ENCODE peak calls at places on chromosome 7, in eight cellular contexts. One of them, this sample, is unnamed. For H3K4me1, the result is how much of the 10 kb centered on the place peaks cover.

GRCh38 chr7:73770860-73771665 is 993 bp upstream of the CLDN3 start:
- DNase-seq in thyroid gland: peak
- DNase-seq in GM23338: no peak
- DNase-seq in IMR-90: no peak
- DNase-seq in PC-3: no peak
- DNase-seq in sigmoid colon: no peak
- DNase-seq in ovary: no peak
- DNase-seq in mammary epithelial cell: no peak
- DNase-seq in this sample: no peak

GRCh38 chr7:158101821-158102450 is 485.7 kb downstream of the PTPRN2 start:
- DNase-seq in thyroid gland: no peak
- DNase-seq in GM23338: no peak
- DNase-seq in IMR-90: no peak
- DNase-seq in PC-3: no peak
- DNase-seq in sigmoid colon: no peak
- DNase-seq in ovary: no peak
- DNase-seq in mammary epithelial cell: no peak
- DNase-seq in this sample: no peak

GRCh38 chr7:106515321-106515720 is 145.6 kb downstream of the CCDC71L start:
- DNase-seq in thyroid gland: no peak
- DNase-seq in GM23338: no peak
- DNase-seq in IMR-90: no peak
- DNase-seq in PC-3: no peak
- DNase-seq in sigmoid colon: no peak
- DNase-seq in ovary: no peak
- DNase-seq in mammary epithelial cell: no peak
- DNase-seq in this sample: no peak

GRCh38 chr7:28301148-28301641 is 111.1 kb upstream of the CREB5 start:
- DNase-seq in thyroid gland: peak
- DNase-seq in GM23338: no peak
- DNase-seq in IMR-90: peak
- DNase-seq in PC-3: peak
- DNase-seq in sigmoid colon: peak
- DNase-seq in ovary: peak
- DNase-seq in mammary epithelial cell: peak
- DNase-seq in this sample: peak

GRCh38 chr7:149719050-149719899 is 54.1 kb downstream of the ZNF467 start:
- DNase-seq in thyroid gland: no peak
- DNase-seq in GM23338: no peak
- DNase-seq in IMR-90: peak
- DNase-seq in PC-3: no peak
- DNase-seq in sigmoid colon: peak
- DNase-seq in ovary: no peak
- DNase-seq in mammary epithelial cell: peak
- DNase-seq in this sample: no peak

GRCh38 chr7:157692156-157693011 is 355.6 kb downstream of the DNAJB6 start:
- DNase-seq in thyroid gland: no peak
- DNase-seq in GM23338: no peak
- DNase-seq in IMR-90: no peak
- DNase-seq in PC-3: no peak
- DNase-seq in sigmoid colon: peak
- DNase-seq in ovary: no peak
- DNase-seq in mammary epithelial cell: no peak
- DNase-seq in this sample: no peak

GRCh38 chr7:142873281-142873784 is 12.2 kb downstream of the TRPV6 start:
- DNase-seq in thyroid gland: peak
- DNase-seq in GM23338: peak
- DNase-seq in IMR-90: no peak
- DNase-seq in PC-3: peak
- DNase-seq in sigmoid colon: no peak
- DNase-seq in ovary: no peak
- DNase-seq in mammary epithelial cell: no peak
- DNase-seq in this sample: no peak

GRCh38 chr7:52696183-52696582 is 339.2 kb upstream of the POM121L12 start:
- DNase-seq in thyroid gland: no peak
- DNase-seq in GM23338: peak
- DNase-seq in IMR-90: no peak
- DNase-seq in PC-3: no peak
- DNase-seq in sigmoid colon: no peak
- DNase-seq in ovary: no peak
- DNase-seq in mammary epithelial cell: no peak
- DNase-seq in this sample: no peak

GRCh38 chr7:66157060-66157459 is 42.4 kb downstream of the CRCP start:
- DNase-seq in thyroid gland: no peak
- DNase-seq in GM23338: no peak
- DNase-seq in IMR-90: no peak
- DNase-seq in PC-3: no peak
- DNase-seq in sigmoid colon: no peak
- DNase-seq in ovary: no peak
- DNase-seq in mammary epithelial cell: no peak
- DNase-seq in this sample: no peak

GRCh38 chr7:11701829-11702560 is 130.0 kb downstream of the THSD7A start:
- DNase-seq in thyroid gland: peak
- DNase-seq in GM23338: peak
- DNase-seq in IMR-90: no peak
- DNase-seq in PC-3: no peak
- DNase-seq in sigmoid colon: no peak
- DNase-seq in ovary: no peak
- DNase-seq in mammary epithelial cell: no peak
- DNase-seq in this sample: no peak

GRCh38 chr7:44329081-44329480 is 3.7 kb upstream of the CAMK2B start:
- DNase-seq in thyroid gland: no peak
- DNase-seq in GM23338: no peak
- DNase-seq in IMR-90: no peak
- DNase-seq in PC-3: no peak
- DNase-seq in sigmoid colon: no peak
- DNase-seq in ovary: no peak
- DNase-seq in mammary epithelial cell: no peak
- DNase-seq in this sample: no peak

GRCh38 chr7:143519411-143520131 is 41.9 kb downstream of the TAS2R41 start:
- DNase-seq in thyroid gland: no peak
- DNase-seq in GM23338: no peak
- DNase-seq in IMR-90: peak
- DNase-seq in PC-3: peak
- DNase-seq in sigmoid colon: no peak
- DNase-seq in ovary: peak
- DNase-seq in mammary epithelial cell: peak
- DNase-seq in this sample: no peak

GRCh38 chr7:107998660-107999480 is 4.1 kb downstream of the LAMB1 start:
- DNase-seq in thyroid gland: no peak
- DNase-seq in GM23338: no peak
- DNase-seq in IMR-90: no peak
- DNase-seq in PC-3: no peak
- DNase-seq in sigmoid colon: no peak
- DNase-seq in ovary: no peak
- DNase-seq in mammary epithelial cell: peak
- DNase-seq in this sample: no peak

GRCh38 chr7:148701414-148701813 is 2.7 kb downstream of the CUL1 start:
- DNase-seq in thyroid gland: no peak
- DNase-seq in GM23338: peak
- DNase-seq in IMR-90: peak
- DNase-seq in PC-3: no peak
- DNase-seq in sigmoid colon: no peak
- DNase-seq in ovary: no peak
- DNase-seq in mammary epithelial cell: no peak
- DNase-seq in this sample: no peak

GRCh38 chr7:139588632-139589031 is 65.1 kb downstream of the CLEC2L start:
- DNase-seq in thyroid gland: no peak
- DNase-seq in GM23338: no peak
- DNase-seq in IMR-90: peak
- DNase-seq in PC-3: no peak
- DNase-seq in sigmoid colon: peak
- DNase-seq in ovary: peak
- DNase-seq in mammary epithelial cell: peak
- DNase-seq in this sample: no peak

GRCh38 chr7:83655951-83656556 is 7.1 kb upstream of the SEMA3E start:
- DNase-seq in thyroid gland: peak
- DNase-seq in GM23338: peak
- DNase-seq in IMR-90: peak
- DNase-seq in PC-3: peak
- DNase-seq in sigmoid colon: no peak
- DNase-seq in ovary: no peak
- DNase-seq in mammary epithelial cell: peak
- DNase-seq in this sample: peak

GRCh38 chr7:27605283-27605682 is 57.4 kb downstream of the HIBADH start:
- DNase-seq in thyroid gland: no peak
- DNase-seq in GM23338: peak
- DNase-seq in IMR-90: no peak
- DNase-seq in PC-3: no peak
- DNase-seq in sigmoid colon: no peak
- DNase-seq in ovary: no peak
- DNase-seq in mammary epithelial cell: no peak
- DNase-seq in this sample: no peak

GRCh38 chr7:36905836-36906235 is 181.5 kb upstream of the AOAH start:
- DNase-seq in thyroid gland: no peak
- DNase-seq in GM23338: no peak
- DNase-seq in IMR-90: no peak
- DNase-seq in PC-3: no peak
- DNase-seq in sigmoid colon: no peak
- DNase-seq in ovary: no peak
- DNase-seq in mammary epithelial cell: no peak
- DNase-seq in this sample: no peak

DNA sequence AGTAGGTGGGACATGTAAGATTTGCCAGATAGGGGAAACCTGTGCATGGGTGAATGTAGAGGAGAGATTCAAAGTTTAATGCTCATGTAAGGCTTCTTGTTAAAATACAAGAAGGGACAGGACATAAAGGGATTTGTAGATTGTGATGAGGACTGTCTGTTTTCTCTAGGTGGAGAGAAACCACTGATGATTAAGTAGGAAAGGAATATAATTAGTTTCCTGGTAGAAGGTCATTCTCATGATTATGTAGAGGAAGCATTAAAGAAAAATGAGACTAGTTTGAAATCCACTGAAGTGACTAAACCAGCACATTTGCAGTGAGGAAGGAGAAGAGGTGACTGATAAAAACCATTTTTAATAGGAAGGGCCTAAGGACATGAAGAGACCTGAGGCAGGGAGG is 19.6 kb upstream of the MACC1 start:
- DNase-seq in thyroid gland: no peak
- DNase-seq in GM23338: no peak
- DNase-seq in IMR-90: peak
- DNase-seq in PC-3: peak
- DNase-seq in sigmoid colon: no peak
- DNase-seq in ovary: no peak
- DNase-seq in mammary epithelial cell: peak
- DNase-seq in this sample: no peak
- H3K4me1 ChIP-seq in thyroid gland: under half
- H3K4me1 ChIP-seq in GM23338: under half
- H3K4me1 ChIP-seq in IMR-90: under half
- H3K4me1 ChIP-seq in PC-3: under half
- H3K4me1 ChIP-seq in sigmoid colon: under half
- H3K4me1 ChIP-seq in ovary: under half
- H3K4me1 ChIP-seq in mammary epithelial cell: under half
- H3K4me1 ChIP-seq in this sample: under half

GRCh38 chr7:79810945-79811344 is 323.7 kb upstream of the GNAI1 start:
- DNase-seq in thyroid gland: no peak
- DNase-seq in GM23338: no peak
- DNase-seq in IMR-90: peak
- DNase-seq in PC-3: no peak
- DNase-seq in sigmoid colon: no peak
- DNase-seq in ovary: no peak
- DNase-seq in mammary epithelial cell: no peak
- DNase-seq in this sample: no peak

GRCh38 chr7:79806161-79806734 is 328.4 kb upstream of the GNAI1 start:
- DNase-seq in thyroid gland: no peak
- DNase-seq in GM23338: peak
- DNase-seq in IMR-90: peak
- DNase-seq in PC-3: peak
- DNase-seq in sigmoid colon: no peak
- DNase-seq in ovary: no peak
- DNase-seq in mammary epithelial cell: peak
- DNase-seq in this sample: no peak
- TF ChIP-seq CTCF in thyroid gland: peak
- TF ChIP-seq CTCF in GM23338: peak
- TF ChIP-seq CTCF in IMR-90: peak
- TF ChIP-seq CTCF in PC-3: peak
- TF ChIP-seq CTCF in sigmoid colon: no peak
- TF ChIP-seq CTCF in ovary: no peak
- TF ChIP-seq CTCF in mammary epithelial cell: peak
- TF ChIP-seq CTCF in this sample: no peak

DNA sequence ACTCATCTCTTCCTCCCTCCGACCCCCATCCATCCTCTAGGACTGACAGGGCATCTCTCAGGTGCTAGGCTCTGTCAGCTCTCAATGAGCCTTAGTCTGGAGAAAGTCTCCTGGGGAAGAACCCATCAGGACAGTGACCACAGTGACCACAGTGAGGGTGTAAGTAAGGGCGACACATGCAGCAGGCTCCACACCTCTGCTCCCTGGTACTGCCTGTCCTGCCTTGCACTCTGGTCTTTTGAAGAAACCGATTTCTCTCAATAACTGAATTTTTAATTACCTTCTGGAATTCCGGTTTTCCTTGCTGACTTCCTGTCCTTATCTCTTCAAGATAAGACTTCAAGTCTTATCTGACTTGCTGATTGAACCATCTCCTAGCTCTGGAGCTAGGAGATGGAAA is 190.2 kb downstream of the ACTR3B start:
- DNase-seq in thyroid gland: no peak
- DNase-seq in GM23338: no peak
- DNase-seq in IMR-90: no peak
- DNase-seq in PC-3: no peak
- DNase-seq in sigmoid colon: no peak
- DNase-seq in ovary: no peak
- DNase-seq in mammary epithelial cell: no peak
- DNase-seq in this sample: no peak
- H3K4me1 ChIP-seq in thyroid gland: under half
- H3K4me1 ChIP-seq in GM23338: under half
- H3K4me1 ChIP-seq in IMR-90: under half
- H3K4me1 ChIP-seq in PC-3: under half
- H3K4me1 ChIP-seq in sigmoid colon: under half
- H3K4me1 ChIP-seq in ovary: under half
- H3K4me1 ChIP-seq in mammary epithelial cell: under half
- H3K4me1 ChIP-seq in this sample: under half

DNA sequence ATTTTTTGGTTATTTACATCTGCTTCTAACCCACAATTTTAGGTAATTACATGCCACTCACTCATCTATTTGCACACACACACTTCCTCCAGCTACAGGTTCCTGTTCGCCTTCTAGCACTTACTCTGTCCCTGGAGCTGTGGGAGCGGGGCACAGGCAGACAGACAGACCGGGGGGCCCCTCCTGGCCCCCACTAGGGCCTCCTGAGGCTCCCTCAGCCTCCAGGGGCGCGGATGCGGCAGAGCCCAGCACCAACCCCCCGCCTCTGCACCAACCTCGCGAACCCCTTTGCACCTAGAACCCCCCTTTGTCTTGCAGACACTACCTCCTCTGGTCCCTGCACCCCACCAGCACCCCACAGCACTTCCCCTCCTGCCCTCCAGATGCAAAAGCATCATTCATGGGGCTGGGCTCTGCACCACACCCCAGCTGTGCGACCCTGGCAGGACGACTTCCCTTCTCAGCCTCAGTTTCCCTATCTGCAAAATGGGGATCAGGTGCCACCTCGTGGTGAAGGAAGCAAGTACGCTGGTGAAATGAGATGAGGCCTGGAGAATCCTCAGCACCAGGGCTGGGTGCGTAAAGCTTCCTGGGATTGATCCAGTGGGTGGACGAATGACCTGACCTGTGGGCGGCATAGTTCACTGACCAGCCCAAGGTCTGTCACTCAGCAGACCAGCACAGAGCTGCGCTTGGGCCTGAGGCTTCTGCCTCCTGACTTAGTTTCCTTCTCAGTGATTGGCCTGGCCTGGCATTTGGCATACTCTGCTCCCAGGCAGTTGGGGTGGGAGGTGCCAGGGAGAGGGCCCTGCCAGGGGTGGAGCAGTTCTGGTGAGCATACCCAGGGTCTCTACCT is 37.9 kb downstream of the ELFN1 start:
- DNase-seq in thyroid gland: no peak
- DNase-seq in GM23338: no peak
- DNase-seq in IMR-90: no peak
- DNase-seq in PC-3: no peak
- DNase-seq in sigmoid colon: no peak
- DNase-seq in ovary: no peak
- DNase-seq in mammary epithelial cell: no peak
- DNase-seq in this sample: no peak
- TF ChIP-seq CTCF in thyroid gland: no peak
- TF ChIP-seq CTCF in GM23338: peak
- TF ChIP-seq CTCF in IMR-90: peak
- TF ChIP-seq CTCF in PC-3: peak
- TF ChIP-seq CTCF in sigmoid colon: no peak
- TF ChIP-seq CTCF in ovary: no peak
- TF ChIP-seq CTCF in mammary epithelial cell: no peak
- TF ChIP-seq CTCF in this sample: no peak

This sample was measured in prostate gland.